ENCODE peak calls at places on chromosomes 2 and 18, in five cellular contexts. One of them, this sample, is unnamed.

GRCh38 chr2:165162466-165162865 is 41.4 kb downstream of the SCN3A start:
- DNase-seq in MM.1S: no peak
- DNase-seq in brain microvascular endothelial cell: no peak
- DNase-seq in cardiac muscle cell: no peak
- DNase-seq in cardiac fibroblast: no peak
- DNase-seq in this sample: no peak

GRCh38 chr2:120383191-120383590 is 37.3 kb downstream of the INHBB start:
- DNase-seq in MM.1S: no peak
- DNase-seq in brain microvascular endothelial cell: no peak
- DNase-seq in cardiac muscle cell: no peak
- DNase-seq in cardiac fibroblast: no peak
- DNase-seq in this sample: no peak

GRCh38 chr2:193228276-193228675 is 1033.5 kb upstream of the TMEFF2 start:
- DNase-seq in MM.1S: no peak
- DNase-seq in brain microvascular endothelial cell: no peak
- DNase-seq in cardiac muscle cell: no peak
- DNase-seq in cardiac fibroblast: no peak
- DNase-seq in this sample: no peak

GRCh38 chr18:44423826-44424225 is 256.9 kb upstream of the SETBP1 start:
- DNase-seq in MM.1S: no peak
- DNase-seq in brain microvascular endothelial cell: no peak
- DNase-seq in cardiac muscle cell: peak
- DNase-seq in cardiac fibroblast: no peak
- DNase-seq in this sample: no peak

GRCh38 chr2:240457223-240458043 is 22.0 kb downstream of the GPC1 start:
- DNase-seq in MM.1S: no peak
- DNase-seq in brain microvascular endothelial cell: no peak
- DNase-seq in cardiac muscle cell: no peak
- DNase-seq in cardiac fibroblast: no peak
- DNase-seq in this sample: no peak

GRCh38 chr2:159089543-159089942 is 121.1 kb downstream of the TANC1 start:
- DNase-seq in MM.1S: no peak
- DNase-seq in brain microvascular endothelial cell: no peak
- DNase-seq in cardiac muscle cell: no peak
- DNase-seq in cardiac fibroblast: no peak
- DNase-seq in this sample: no peak

GRCh38 chr18:63202814-63203213 is 116.8 kb downstream of the BCL2 start:
- DNase-seq in MM.1S: no peak
- DNase-seq in brain microvascular endothelial cell: no peak
- DNase-seq in cardiac muscle cell: peak
- DNase-seq in cardiac fibroblast: no peak
- DNase-seq in this sample: no peak

GRCh38 chr2:23399674-23400261 is 14.8 kb downstream of the KLHL29 start:
- DNase-seq in MM.1S: no peak
- DNase-seq in brain microvascular endothelial cell: no peak
- DNase-seq in cardiac muscle cell: no peak
- DNase-seq in cardiac fibroblast: no peak
- DNase-seq in this sample: no peak

GRCh38 chr2:3214065-3214464 is 163.6 kb downstream of the EIPR1 start:
- DNase-seq in MM.1S: no peak
- DNase-seq in brain microvascular endothelial cell: no peak
- DNase-seq in cardiac muscle cell: no peak
- DNase-seq in cardiac fibroblast: peak
- DNase-seq in this sample: no peak

GRCh38 chr2:33272001-33272400 is 204.4 kb upstream of the RASGRP3 start:
- DNase-seq in MM.1S: peak
- DNase-seq in brain microvascular endothelial cell: peak
- DNase-seq in cardiac muscle cell: no peak
- DNase-seq in cardiac fibroblast: no peak
- DNase-seq in this sample: no peak

GRCh38 chr2:69131983-69132675 is 119.2 kb downstream of the ANTXR1 start:
- DNase-seq in MM.1S: no peak
- DNase-seq in brain microvascular endothelial cell: no peak
- DNase-seq in cardiac muscle cell: no peak
- DNase-seq in cardiac fibroblast: no peak
- DNase-seq in this sample: no peak

GRCh38 chr2:150538582-150539236 is 51.2 kb upstream of the RND3 start:
- DNase-seq in MM.1S: no peak
- DNase-seq in brain microvascular endothelial cell: no peak
- DNase-seq in cardiac muscle cell: no peak
- DNase-seq in cardiac fibroblast: peak
- DNase-seq in this sample: peak

GRCh38 chr2:22904126-22904684 is 480.8 kb upstream of the KLHL29 start:
- DNase-seq in MM.1S: no peak
- DNase-seq in brain microvascular endothelial cell: peak
- DNase-seq in cardiac muscle cell: peak
- DNase-seq in cardiac fibroblast: peak
- DNase-seq in this sample: no peak

GRCh38 chr2:154158101-154158500 is 286.4 kb downstream of the GALNT13 start:
- DNase-seq in MM.1S: no peak
- DNase-seq in brain microvascular endothelial cell: no peak
- DNase-seq in cardiac muscle cell: no peak
- DNase-seq in cardiac fibroblast: no peak
- DNase-seq in this sample: no peak

GRCh38 chr2:62940697-62941096 is 109.9 kb upstream of the OTX1 start:
- DNase-seq in MM.1S: no peak
- DNase-seq in brain microvascular endothelial cell: no peak
- DNase-seq in cardiac muscle cell: no peak
- DNase-seq in cardiac fibroblast: no peak
- DNase-seq in this sample: no peak

GRCh38 chr2:62947403-62947802 is 103.2 kb upstream of the OTX1 start:
- DNase-seq in MM.1S: no peak
- DNase-seq in brain microvascular endothelial cell: no peak
- DNase-seq in cardiac muscle cell: no peak
- DNase-seq in cardiac fibroblast: no peak
- DNase-seq in this sample: no peak

GRCh38 chr2:62939735-62940491 is 110.7 kb upstream of the OTX1 start:
- DNase-seq in MM.1S: no peak
- DNase-seq in brain microvascular endothelial cell: peak
- DNase-seq in cardiac muscle cell: no peak
- DNase-seq in cardiac fibroblast: peak
- DNase-seq in this sample: peak

GRCh38 chr2:62941413-62941812 is 109.2 kb upstream of the OTX1 start:
- DNase-seq in MM.1S: no peak
- DNase-seq in brain microvascular endothelial cell: no peak
- DNase-seq in cardiac muscle cell: no peak
- DNase-seq in cardiac fibroblast: no peak
- DNase-seq in this sample: no peak

DNA sequence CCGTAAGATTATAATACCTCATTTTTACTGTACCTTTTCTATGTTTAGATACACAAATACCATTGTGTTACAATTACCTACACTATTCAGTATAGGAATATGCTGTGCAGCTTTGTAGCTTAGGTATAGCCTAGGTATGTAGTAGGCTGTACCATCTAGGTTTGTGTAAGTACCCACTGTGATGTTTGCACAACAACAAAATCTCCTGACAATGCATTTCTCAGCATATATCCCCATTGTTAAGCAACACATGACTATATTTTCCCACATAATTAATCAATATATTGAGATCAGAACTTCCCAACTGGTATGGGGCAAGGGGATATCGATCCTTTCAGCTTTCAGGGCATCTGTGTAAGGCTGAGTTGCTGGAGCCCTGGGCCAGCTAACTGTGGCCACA is 106.3 kb upstream of the OTX1 start:
- DNase-seq in MM.1S: no peak
- DNase-seq in brain microvascular endothelial cell: no peak
- DNase-seq in cardiac muscle cell: no peak
- DNase-seq in cardiac fibroblast: no peak
- DNase-seq in this sample: no peak
- TF ChIP-seq CTCF in MM.1S: no peak
- TF ChIP-seq CTCF in brain microvascular endothelial cell: no peak
- TF ChIP-seq CTCF in cardiac muscle cell: no peak
- TF ChIP-seq CTCF in cardiac fibroblast: no peak
- TF ChIP-seq CTCF in this sample: no peak

GRCh38 chr2:62192811-62193210 is 3.1 kb upstream of the B3GNT2 start:
- DNase-seq in MM.1S: no peak
- DNase-seq in brain microvascular endothelial cell: no peak
- DNase-seq in cardiac muscle cell: no peak
- DNase-seq in cardiac fibroblast: no peak
- DNase-seq in this sample: no peak

GRCh38 chr2:62197017-62197586 is 1.2 kb downstream of the B3GNT2 start:
- DNase-seq in MM.1S: peak
- DNase-seq in brain microvascular endothelial cell: no peak
- DNase-seq in cardiac muscle cell: peak
- DNase-seq in cardiac fibroblast: no peak
- DNase-seq in this sample: no peak

GRCh38 chr2:62195421-62196277 is at the start of gene B3GNT2:
- DNase-seq in MM.1S: peak
- DNase-seq in brain microvascular endothelial cell: peak
- DNase-seq in cardiac muscle cell: peak
- DNase-seq in cardiac fibroblast: peak
- DNase-seq in this sample: no peak

GRCh38 chr2:62196278-62196901 is 475 bp downstream of the B3GNT2 start:
- DNase-seq in MM.1S: peak
- DNase-seq in brain microvascular endothelial cell: no peak
- DNase-seq in cardiac muscle cell: no peak
- DNase-seq in cardiac fibroblast: no peak
- DNase-seq in this sample: no peak

DNA sequence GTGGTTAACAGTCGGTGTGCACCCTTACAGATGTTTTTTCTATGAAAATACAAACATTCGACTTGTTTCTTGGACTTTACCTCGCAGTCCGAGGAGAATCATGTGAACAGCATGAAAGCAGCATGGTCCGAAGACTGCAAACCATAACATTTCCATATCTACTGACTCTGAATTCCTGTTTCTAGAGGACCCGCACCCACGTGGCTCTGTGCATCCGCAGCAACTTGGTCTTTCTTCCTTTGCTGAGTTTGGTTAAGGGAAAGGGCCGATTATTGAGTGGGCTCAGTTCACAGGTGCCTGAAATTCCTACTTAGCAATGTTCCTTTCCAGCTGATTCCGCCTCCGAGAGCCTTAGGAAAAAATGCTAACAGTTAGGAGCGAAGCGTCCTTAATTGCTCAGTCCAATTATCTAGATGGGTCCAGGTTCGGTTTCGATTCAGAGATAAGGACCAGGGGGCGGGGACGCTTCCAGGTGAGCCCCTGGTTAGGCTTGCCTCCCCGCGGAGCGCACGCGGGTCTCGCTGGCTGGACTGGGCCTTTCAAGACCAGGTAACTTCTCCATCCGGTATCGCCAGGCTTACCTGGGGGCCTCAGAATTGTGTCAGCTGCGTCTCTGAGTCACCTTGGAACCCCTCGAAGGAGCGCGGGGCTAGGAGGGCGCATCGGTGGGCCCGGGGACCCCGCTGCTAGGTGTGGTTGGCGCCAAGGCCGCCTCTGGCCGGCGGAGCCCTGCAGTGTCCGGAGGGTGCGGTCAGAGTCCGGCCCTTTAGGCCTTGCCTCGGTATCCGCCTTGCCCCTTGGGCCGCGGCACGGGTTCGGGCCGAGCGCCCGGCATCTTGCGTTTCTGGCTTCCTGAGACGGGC is 1.1 kb upstream of the B3GNT2 start:
- DNase-seq in MM.1S: no peak
- DNase-seq in brain microvascular endothelial cell: no peak
- DNase-seq in cardiac muscle cell: no peak
- DNase-seq in cardiac fibroblast: no peak
- DNase-seq in this sample: no peak
- H3K4me3 ChIP-seq in MM.1S: peak
- H3K4me3 ChIP-seq in brain microvascular endothelial cell: peak
- H3K4me3 ChIP-seq in cardiac muscle cell: no peak
- H3K4me3 ChIP-seq in cardiac fibroblast: peak
- H3K4me3 ChIP-seq in this sample: peak

GRCh38 chr2:19848029-19848750 is 53.6 kb downstream of the TTC32 start:
- DNase-seq in MM.1S: no peak
- DNase-seq in brain microvascular endothelial cell: no peak
- DNase-seq in cardiac muscle cell: no peak
- DNase-seq in cardiac fibroblast: no peak
- DNase-seq in this sample: no peak

GRCh38 chr2:19850056-19850455 is 51.7 kb downstream of the TTC32 start:
- DNase-seq in MM.1S: no peak
- DNase-seq in brain microvascular endothelial cell: no peak
- DNase-seq in cardiac muscle cell: no peak
- DNase-seq in cardiac fibroblast: no peak
- DNase-seq in this sample: no peak

GRCh38 chr2:19850526-19851050 is 51.2 kb downstream of the TTC32 start:
- DNase-seq in MM.1S: no peak
- DNase-seq in brain microvascular endothelial cell: no peak
- DNase-seq in cardiac muscle cell: no peak
- DNase-seq in cardiac fibroblast: no peak
- DNase-seq in this sample: no peak

GRCh38 chr2:19848952-19849351 is 52.8 kb downstream of the TTC32 start:
- DNase-seq in MM.1S: no peak
- DNase-seq in brain microvascular endothelial cell: no peak
- DNase-seq in cardiac muscle cell: no peak
- DNase-seq in cardiac fibroblast: no peak
- DNase-seq in this sample: no peak

GRCh38 chr2:19851116-19851515 is 50.7 kb downstream of the TTC32 start:
- DNase-seq in MM.1S: no peak
- DNase-seq in brain microvascular endothelial cell: no peak
- DNase-seq in cardiac muscle cell: no peak
- DNase-seq in cardiac fibroblast: no peak
- DNase-seq in this sample: no peak
- TF ChIP-seq CTCF in MM.1S: no peak
- TF ChIP-seq CTCF in brain microvascular endothelial cell: peak
- TF ChIP-seq CTCF in cardiac muscle cell: peak
- TF ChIP-seq CTCF in cardiac fibroblast: peak
- TF ChIP-seq CTCF in this sample: peak

DNA sequence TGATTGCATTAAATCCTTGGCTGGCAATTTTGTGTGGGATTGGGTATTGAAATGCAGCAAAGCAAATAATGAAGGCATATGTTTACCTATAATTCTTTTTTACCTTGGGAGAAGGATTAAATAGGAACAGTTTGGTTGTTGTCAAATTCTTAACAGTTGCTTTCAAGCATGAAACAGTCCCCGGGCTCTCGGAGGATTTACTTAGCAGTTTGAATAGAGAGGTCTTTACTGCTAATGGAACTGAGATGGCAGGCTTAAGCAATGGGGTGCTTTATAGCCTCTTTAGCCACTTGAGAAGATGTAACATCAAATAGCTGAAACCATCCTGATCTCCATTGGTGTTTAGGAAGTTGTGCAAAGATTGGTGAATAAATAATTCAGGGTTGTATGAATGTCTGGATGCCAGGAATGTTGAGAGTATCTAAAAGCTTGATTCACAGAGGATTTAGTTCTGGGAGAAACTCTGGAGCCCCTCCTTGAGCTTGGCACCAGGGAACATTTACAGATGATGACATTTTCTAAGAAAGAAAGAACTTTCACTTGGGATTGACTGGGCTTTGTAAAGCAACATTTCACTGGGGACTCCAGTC is 51.8 kb downstream of the PTPRM start:
- DNase-seq in MM.1S: no peak
- DNase-seq in brain microvascular endothelial cell: no peak
- DNase-seq in cardiac muscle cell: no peak
- DNase-seq in cardiac fibroblast: peak
- DNase-seq in this sample: no peak
- H3K4me3 ChIP-seq in MM.1S: no peak
- H3K4me3 ChIP-seq in brain microvascular endothelial cell: no peak
- H3K4me3 ChIP-seq in cardiac muscle cell: no peak
- H3K4me3 ChIP-seq in cardiac fibroblast: no peak
- H3K4me3 ChIP-seq in this sample: no peak